ENCODE peak calls at places on chromosomes 7 and 10, in six cellular contexts. J is GM12891, X is adrenal gland, R is heart left ventricle, M is body of pancreas, U is prostate gland. Y is an unnamed sample.

GRCh38 chr7:17640730-17641377 is 299.4 kb downstream of the SNX13 start:
- DNase-seq in J (no peak), X (no peak), R (no peak), M (peak; percentile 33), U (no peak), Y (peak; percentile 44)

GRCh38 chr7:78400038-78400437 is 601.5 kb downstream of the PHTF2 start:
- DNase-seq in J (no peak), X (no peak), R (no peak), M (no peak), U (no peak), Y (no peak)

GRCh38 chr7:97133166-97133565 is 15.7 kb downstream of the SDHAF3 start:
- DNase-seq in J (no peak), X (no peak), R (no peak), M (no peak), U (no peak), Y (no peak)

GRCh38 chr10:23897267-23897666 is 311.7 kb upstream of the KIAA1217 start:
- DNase-seq in J (no peak), X (no peak), R (no peak), M (peak; percentile 59), U (no peak), Y (no peak)

GRCh38 chr10:13759167-13759566 is 172.4 kb downstream of the PRPF18 start:
- DNase-seq in J (no peak), X (no peak), R (no peak), M (peak; percentile 18), U (no peak), Y (no peak)

GRCh38 chr7:28292826-28293528 is 112.4 kb upstream of the JAZF1 start:
- DNase-seq in J (no peak), X (no peak), R (no peak), M (no peak), U (no peak), Y (no peak)

GRCh38 chr10:16816142-16816541 is 1.1 kb downstream of the RSU1 start:
- DNase-seq in J (no peak), X (no peak), R (no peak), M (peak; percentile 74), U (no peak), Y (peak; percentile 49)

GRCh38 chr7:91692800-91693199 is 187.7 kb downstream of the MTERF1 start:
- DNase-seq in J (no peak), X (no peak), R (no peak), M (no peak), U (no peak), Y (no peak)

GRCh38 chr10:93921338-93921737 is 27.6 kb downstream of the SLC35G1 start:
- DNase-seq in J (no peak), X (peak; percentile 17), R (no peak), M (peak; percentile 53), U (no peak), Y (peak; percentile 30)

GRCh38 chr7:117588352-117588794 is 108.5 kb downstream of the CFTR start:
- DNase-seq in J (no peak), X (no peak), R (no peak), M (no peak), U (no peak), Y (no peak)

GRCh38 chr10:8462565-8462964 is 408.1 kb downstream of the GATA3 start:
- DNase-seq in J (no peak), X (no peak), R (no peak), M (no peak), U (no peak), Y (no peak)

GRCh38 chr7:35353481-35353880 is 99.6 kb upstream of the TBX20 start:
- DNase-seq in J (no peak), X (no peak), R (no peak), M (no peak), U (no peak), Y (no peak)

GRCh38 chr10:12577610-12578009 is 228.3 kb downstream of the CAMK1D start:
- DNase-seq in J (no peak), X (no peak), R (no peak), M (no peak), U (no peak), Y (no peak)

GRCh38 chr7:138602456-138602855 is 98.7 kb downstream of the SVOPL start:
- DNase-seq in J (no peak), X (no peak), R (no peak), M (no peak), U (no peak), Y (no peak)

GRCh38 chr7:27185013-27185707 is at the start of gene HOXA11:
- DNase-seq in J (no peak), X (peak; percentile 17), R (no peak), M (no peak), U (peak; percentile 96), Y (peak; percentile 16)

GRCh38 chr10:129365767-129366400 is 101.2 kb upstream of the MGMT start:
- DNase-seq in J (no peak), X (no peak), R (no peak), M (no peak), U (no peak), Y (peak; percentile 38)

GRCh38 chr10:78194539-78195402 is 161.1 kb downstream of the RPS24 start:
- DNase-seq in J (no peak), X (peak; percentile 37), R (no peak), M (no peak), U (no peak), Y (peak; percentile 71)

GRCh38 chr10:84429926-84430520 is 101.6 kb downstream of the CCSER2 start:
- DNase-seq in J (peak; percentile 16), X (peak; percentile 71), R (peak; percentile 62), M (peak; percentile 81), U (peak; percentile 23), Y (peak; percentile 74)

GRCh38 chr7:117032810-117033209 is 79.5 kb downstream of the ST7 start:
- DNase-seq in J (no peak), X (no peak), R (no peak), M (no peak), U (no peak), Y (peak; percentile 43)

GRCh38 chr10:52474265-52474664 is 160.2 kb downstream of the DKK1 start:
- DNase-seq in J (no peak), X (no peak), R (no peak), M (no peak), U (no peak), Y (no peak)

GRCh38 chr7:475951-476441 is 43.6 kb downstream of the PDGFA start:
- DNase-seq in J (no peak), X (peak; percentile 4), R (peak; percentile 17), M (peak; percentile 2), U (no peak), Y (no peak)

GRCh38 chr10:77328272-77328816 is 309.3 kb downstream of the KCNMA1 start:
- DNase-seq in J (no peak), X (no peak), R (no peak), M (peak; percentile 49), U (no peak), Y (peak; percentile 26)

DNA sequence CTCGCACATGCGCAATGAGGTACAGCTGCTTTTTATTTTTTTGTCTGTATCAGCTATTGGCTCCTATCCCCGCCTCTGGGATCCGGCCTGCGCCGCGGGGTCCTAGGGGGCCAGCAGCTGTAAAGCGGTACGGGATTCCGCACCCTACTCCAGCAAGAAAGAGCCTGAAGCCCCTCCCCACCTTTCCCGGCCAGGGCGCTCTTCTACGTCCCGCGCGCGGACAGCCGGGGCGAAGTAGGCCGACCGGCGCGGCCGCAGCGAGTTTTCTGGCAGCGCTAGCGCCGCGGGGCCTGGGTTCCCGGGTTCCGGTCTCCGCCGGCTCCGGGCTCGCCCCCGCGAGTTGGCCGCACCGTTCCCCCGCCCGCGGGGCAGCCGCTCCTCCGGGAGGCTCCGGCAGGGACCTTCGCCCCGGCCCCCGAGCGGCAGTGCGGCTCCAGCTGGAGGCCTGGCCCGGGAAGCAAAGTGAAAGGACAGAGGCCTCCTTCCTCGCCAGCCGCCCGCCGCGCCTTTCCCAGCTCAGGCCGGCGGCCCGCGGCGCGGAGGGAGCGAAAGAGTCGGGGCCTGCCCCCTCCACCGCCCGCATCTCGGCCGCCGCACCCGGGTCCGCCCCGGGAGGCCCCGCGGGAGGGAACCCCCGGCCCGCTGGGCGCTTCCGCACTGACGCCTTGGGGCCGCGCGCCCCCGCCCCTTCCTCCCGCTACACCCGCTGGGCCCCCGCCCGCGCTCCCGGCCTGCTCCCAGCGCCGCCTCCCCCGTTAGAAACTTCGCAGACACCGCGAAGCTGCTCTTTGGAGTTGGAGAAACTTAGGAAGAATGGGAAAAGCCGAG is 4.7 kb upstream of the SPAG6 start:
- DNase-seq in J (no peak), X (peak; percentile 54), R (peak; percentile 72), M (peak; percentile 69), U (peak; percentile 53), Y (peak; percentile 94)
- TF ChIP-seq POLR2A in J (peak; percentile 59), X (peak; percentile 27), R (peak; percentile 57), M (peak; percentile 77), U (peak; percentile 13), Y (peak; percentile 79)

DNA sequence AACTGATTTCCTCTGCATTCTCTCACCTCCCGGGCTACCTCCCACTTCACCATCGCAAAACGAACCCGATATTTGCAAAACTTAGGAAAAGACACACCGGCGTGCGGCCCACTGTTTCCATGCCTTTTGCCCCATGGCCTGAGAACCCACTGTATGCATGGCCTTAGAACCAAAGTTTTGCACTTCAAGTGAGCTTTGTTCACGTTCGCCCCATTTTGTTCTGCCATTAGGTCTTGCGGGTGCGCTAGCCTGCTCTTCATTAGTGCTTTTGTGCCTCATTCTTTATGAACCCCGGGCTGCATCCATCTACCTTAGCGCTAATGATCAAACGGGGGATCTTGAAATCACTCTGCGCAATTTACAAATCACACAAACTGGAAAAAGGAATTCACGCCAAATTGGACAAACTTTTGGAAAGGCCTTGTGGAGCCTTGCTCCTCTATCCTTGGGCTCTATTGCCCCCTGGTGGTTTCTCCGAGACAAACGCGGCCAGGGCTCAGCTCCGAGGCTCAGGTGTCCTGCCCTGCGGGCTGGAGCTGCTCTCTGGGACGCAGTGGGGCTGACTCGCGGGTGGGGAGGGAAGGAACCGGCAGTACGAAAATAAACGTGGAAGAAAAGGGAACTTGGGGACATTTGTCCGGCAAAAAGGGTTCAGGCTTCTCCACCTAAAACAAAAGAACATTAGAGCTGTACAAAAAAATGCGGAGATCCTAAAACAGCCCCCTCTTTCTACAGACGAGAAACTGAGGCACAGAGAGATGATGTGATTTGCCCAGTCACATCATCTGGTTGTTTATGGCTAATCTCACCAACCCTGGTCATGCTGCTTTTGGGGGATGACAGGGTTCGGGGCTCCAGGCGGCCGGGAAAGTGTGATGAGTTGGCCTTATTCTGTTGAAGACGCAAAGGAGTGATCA is 300.4 kb upstream of the NFE2L3 start:
- DNase-seq in J (peak; percentile 38), X (peak; percentile 80), R (peak; percentile 77), M (peak; percentile 81), U (peak; percentile 85), Y (peak; percentile 78)
- TF ChIP-seq POLR2A in J (no peak), X (no peak), R (no peak), M (no peak), U (no peak), Y (no peak)

GRCh38 chr10:97428572-97428981 is 2.6 kb downstream of the PGAM1 start:
- DNase-seq in J (no peak), X (no peak), R (no peak), M (no peak), U (no peak), Y (no peak)

GRCh38 chr10:97422921-97423420 is 3.0 kb upstream of the PGAM1 start:
- DNase-seq in J (no peak), X (no peak), R (no peak), M (no peak), U (no peak), Y (no peak)

GRCh38 chr10:97425964-97426775 is at the start of gene PGAM1:
- DNase-seq in J (peak; percentile 98), X (peak; percentile 96), R (peak; percentile 96), M (peak; percentile 94), U (peak; percentile 93), Y (peak; percentile 98)

GRCh38 chr10:97427571-97428179 is 1.7 kb downstream of the PGAM1 start:
- DNase-seq in J (no peak), X (peak; percentile 45), R (no peak), M (peak; percentile 52), U (peak; percentile 52), Y (peak; percentile 23)

GRCh38 chr10:97426776-97427570 is 982 bp downstream of the PGAM1 start:
- DNase-seq in J (no peak), X (no peak), R (no peak), M (peak; percentile 39), U (no peak), Y (peak; percentile 39)
- TF ChIP-seq POLR2A in J (no peak), X (no peak), R (no peak), M (no peak), U (no peak), Y (no peak)

GRCh38 chr10:71252195-71252594 is 39.8 kb downstream of the UNC5B start:
- DNase-seq in J (no peak), X (no peak), R (peak; percentile 17), M (no peak), U (no peak), Y (no peak)
- TF ChIP-seq POLR2A in J (no peak), X (no peak), R (no peak), M (no peak), U (no peak), Y (no peak)